ENCODE peak calls at places on chromosomes 12 and 14, in ten cellular contexts. R is pancreas; O is stimulated activated CD4-positive, alpha-beta T cell treated with anti-CD3 and anti-CD28 coated beads, Interleukin-15, amount 100 ng/mL, for 1 hour; T is activated T-helper 1 cell treated with anti-CD3 and anti-CD28 coated beads, Interleukin-12 subunit alpha, Interleukin-12 subunit beta, Interleukin-2, Interleukin-4 antibody, amounts not matched to agents 30 ng/mL and 10 ng/mL and 1 ng/mL, durations not matched to agents 14 hours and 24 hours and 36 hours; I is EH; V is BJ; J is PC-3; F is islet precursor cell; Z is activated CD4-positive, alpha-beta T cell treated with anti-CD3 and anti-CD28 coated beads, Interleukin-2, amount 10 ng/mL, durations not matched to agents 7 days and 5 days; D is NCI-H524. G is an unnamed sample.

GRCh38 chr12:76685246-76685678 is 78.7 kb upstream of the ZDHHC17 start:
- DNase-seq in R (peak), O (no peak), T (no peak), I (peak), V (no peak), J (no peak), F (peak), Z (no peak), D (peak), G (no peak)

GRCh38 chr14:89672636-89673279 is 255.7 kb upstream of the FOXN3 start:
- DNase-seq in R (no peak), O (no peak), T (no peak), I (peak), V (no peak), J (peak), F (peak), Z (no peak), D (no peak), G (no peak)

GRCh38 chr12:83850531-83850930 is 1062.1 kb downstream of the SLC6A15 start:
- DNase-seq in R (no peak), O (no peak), T (no peak), I (peak), V (no peak), J (peak), F (no peak), Z (no peak), D (no peak), G (no peak)

GRCh38 chr12:6154730-6155459 is 30.4 kb upstream of the VWF start:
- DNase-seq in R (no peak), O (no peak), T (no peak), I (no peak), V (no peak), J (no peak), F (peak), Z (no peak), D (no peak), G (no peak)

GRCh38 chr12:60176891-60177290 is 581.1 kb downstream of the SLC16A7 start:
- DNase-seq in R (no peak), O (no peak), T (no peak), I (no peak), V (no peak), J (peak), F (no peak), Z (no peak), D (no peak), G (no peak)

GRCh38 chr14:37544407-37544806 is 50.6 kb downstream of the FOXA1 start:
- DNase-seq in R (no peak), O (no peak), T (no peak), I (no peak), V (no peak), J (peak), F (no peak), Z (no peak), D (no peak), G (no peak)

GRCh38 chr12:51448618-51449256 is 24.1 kb downstream of the SLC4A8 start:
- DNase-seq in R (no peak), O (no peak), T (no peak), I (no peak), V (no peak), J (no peak), F (no peak), Z (no peak), D (no peak), G (no peak)

GRCh38 chr14:77508249-77508648 is 9.6 kb upstream of the ISM2 start:
- DNase-seq in R (no peak), O (no peak), T (no peak), I (peak), V (no peak), J (peak), F (no peak), Z (no peak), D (no peak), G (no peak)

GRCh38 chr12:83276904-83277303 is 590.2 kb downstream of the TMTC2 start:
- DNase-seq in R (no peak), O (no peak), T (no peak), I (no peak), V (no peak), J (no peak), F (no peak), Z (no peak), D (no peak), G (no peak)

GRCh38 chr12:88663001-88663400 is 82.7 kb upstream of the KITLG start:
- DNase-seq in R (no peak), O (no peak), T (no peak), I (peak), V (no peak), J (peak), F (no peak), Z (no peak), D (no peak), G (no peak)

GRCh38 chr14:52850520-52850919 is 59.1 kb upstream of the GNPNAT1 start:
- DNase-seq in R (no peak), O (no peak), T (no peak), I (peak), V (no peak), J (no peak), F (peak), Z (no peak), D (no peak), G (no peak)

GRCh38 chr12:12443482-12443881 is 86.6 kb downstream of the BORCS5 start:
- DNase-seq in R (no peak), O (no peak), T (no peak), I (no peak), V (no peak), J (no peak), F (no peak), Z (no peak), D (no peak), G (no peak)

GRCh38 chr12:76764856-76765255 is 941 bp downstream of the ZDHHC17 start:
- DNase-seq in R (no peak), O (no peak), T (no peak), I (peak), V (no peak), J (peak), F (no peak), Z (peak), D (no peak), G (no peak)

GRCh38 chr12:104223599-104224168 is 8.1 kb downstream of the TXNRD1 start:
- DNase-seq in R (no peak), O (no peak), T (no peak), I (peak), V (no peak), J (no peak), F (peak), Z (no peak), D (no peak), G (no peak)

GRCh38 chr12:57623811-57624390 is 9.1 kb downstream of the B4GALNT1 start:
- DNase-seq in R (no peak), O (no peak), T (no peak), I (no peak), V (no peak), J (no peak), F (peak), Z (no peak), D (no peak), G (no peak)

GRCh38 chr12:19957578-19957977 is 410.8 kb upstream of the PDE3A start:
- DNase-seq in R (no peak), O (no peak), T (no peak), I (peak), V (no peak), J (no peak), F (no peak), Z (no peak), D (no peak), G (no peak)

GRCh38 chr12:100669922-100670321 is 96.4 kb downstream of the GAS2L3 start:
- DNase-seq in R (no peak), O (no peak), T (no peak), I (no peak), V (no peak), J (no peak), F (no peak), Z (no peak), D (no peak), G (no peak)

GRCh38 chr14:91395998-91396660 is 21.5 kb downstream of the CCDC88C start:
- DNase-seq in R (no peak), O (no peak), T (no peak), I (no peak), V (no peak), J (no peak), F (no peak), Z (no peak), D (no peak), G (no peak)

GRCh38 chr12:107437954-107438353 is 247.6 kb upstream of the PWP1 start:
- DNase-seq in R (no peak), O (no peak), T (no peak), I (no peak), V (no peak), J (no peak), F (no peak), Z (no peak), D (no peak), G (no peak)

GRCh38 chr12:53048780-53049401 is 974 bp upstream of the TNS2 start:
- DNase-seq in R (peak), O (no peak), T (no peak), I (peak), V (no peak), J (no peak), F (peak), Z (no peak), D (no peak), G (no peak)

GRCh38 chr12:14260011-14260993 is 105.2 kb upstream of the ATF7IP start:
- DNase-seq in R (peak), O (no peak), T (no peak), I (peak), V (peak), J (peak), F (peak), Z (no peak), D (peak), G (no peak)

GRCh38 chr12:15230751-15231150 is 9.5 kb upstream of the RERG start:
- DNase-seq in R (no peak), O (no peak), T (no peak), I (no peak), V (no peak), J (no peak), F (no peak), Z (no peak), D (no peak), G (no peak)

GRCh38 chr12:5038781-5039311 is 4.8 kb upstream of the KCNA5 start:
- DNase-seq in R (no peak), O (no peak), T (no peak), I (no peak), V (no peak), J (no peak), F (no peak), Z (no peak), D (peak), G (no peak)

GRCh38 chr12:89521348-89522238 is 3.0 kb downstream of the GALNT4 start:
- DNase-seq in R (no peak), O (no peak), T (no peak), I (no peak), V (no peak), J (peak), F (no peak), Z (no peak), D (no peak), G (no peak)

GRCh38 chr12:52395761-52396434 is 10.2 kb downstream of the KRT82 start:
- DNase-seq in R (no peak), O (no peak), T (no peak), I (peak), V (no peak), J (peak), F (peak), Z (no peak), D (peak), G (no peak)

GRCh38 chr12:84413656-84414055 is 498.9 kb downstream of the SLC6A15 start:
- DNase-seq in R (no peak), O (no peak), T (no peak), I (no peak), V (no peak), J (no peak), F (no peak), Z (no peak), D (no peak), G (no peak)

GRCh38 chr14:67514650-67515385 is 18.3 kb upstream of the PLEKHH1 start:
- DNase-seq in R (peak), O (no peak), T (peak), I (peak), V (no peak), J (peak), F (no peak), Z (peak), D (peak), G (peak)

GRCh38 chr12:54033106-54033979 is 493 bp downstream of the HOXC5 start:
- DNase-seq in R (no peak), O (no peak), T (no peak), I (peak), V (no peak), J (peak), F (peak), Z (no peak), D (peak), G (peak)

GRCh38 chr14:94331462-94331861 is 8.3 kb upstream of the SERPINA6 start:
- DNase-seq in R (no peak), O (no peak), T (no peak), I (no peak), V (no peak), J (no peak), F (no peak), Z (no peak), D (no peak), G (no peak)

GRCh38 chr12:20044836-20045235 is 323.5 kb upstream of the PDE3A start:
- DNase-seq in R (no peak), O (no peak), T (no peak), I (peak), V (peak), J (peak), F (no peak), Z (no peak), D (no peak), G (no peak)

GRCh38 chr12:106149096-106149784 is 10.5 kb upstream of the NUAK1 start:
- DNase-seq in R (no peak), O (no peak), T (no peak), I (peak), V (no peak), J (peak), F (peak), Z (no peak), D (peak), G (no peak)

GRCh38 chr12:24482882-24483604 is 465.9 kb downstream of the BCAT1 start:
- DNase-seq in R (no peak), O (no peak), T (no peak), I (peak), V (no peak), J (no peak), F (no peak), Z (no peak), D (no peak), G (no peak)

G was measured in H54.